ENCODE peak calls at places on chromosomes 13 and 19, in seven cellular contexts. C, Y, V, Z, S, J and I are unnamed samples.
A peak's percentile ranks its signal among the peaks of the same experiment; 100 is the strongest.

GRCh38 chr19:16380314-16380695 is 55.7 kb downstream of the KLF2 start:
- DNase-seq in C (no peak), S (no peak), Y (no peak), J (no peak), Z (no peak), V (no peak), I (no peak)

GRCh38 chr13:111926501-111927180 is 140.3 kb upstream of the SOX1 start:
- DNase-seq in C (no peak), V (no peak), S (no peak), Y (no peak), J (no peak), Z (no peak), I (no peak)

GRCh38 chr19:42287017-42287825 is 14.7 kb upstream of the PRR19 start:
- DNase-seq in Y (no peak), V (no peak), C (no peak), J (no peak), S (no peak), Z (no peak), I (no peak)

GRCh38 chr13:36862002-36862706 is 43.1 kb downstream of the RFXAP start:
- DNase-seq in J (no peak), S (no peak), Z (no peak), C (no peak), Y (no peak), V (no peak), I (no peak)

GRCh38 chr13:53822136-53822535 is 793.5 kb downstream of the OLFM4 start:
- DNase-seq in C (no peak), S (no peak), J (no peak), Y (no peak), Z (no peak), V (no peak), I (no peak)

GRCh38 chr19:11422163-11423068 is 3.3 kb upstream of the RGL3 start:
- DNase-seq in J (peak; percentile 99), S (peak; percentile 53), Y (peak; percentile 64), C (no peak), V (no peak), Z (peak; percentile 39), I (no peak)

GRCh38 chr13:99218545-99218944 is 17.9 kb downstream of the UBAC2 start:
- DNase-seq in S (no peak), J (no peak), Y (no peak), V (no peak), C (no peak), Z (no peak), I (no peak)

GRCh38 chr13:33312150-33312908 is 26.8 kb upstream of the STARD13 start:
- DNase-seq in V (no peak), Y (no peak), Z (no peak), C (peak; percentile 14), S (no peak), J (no peak), I (peak; percentile 10)

GRCh38 chr13:20566424-20566916 is 487 bp upstream of the IFT88 start:
- DNase-seq in J (no peak), Z (no peak), Y (no peak), S (no peak), V (peak; percentile 48), C (peak; percentile 76), I (no peak)

GRCh38 chr19:5889288-5889971 is 14.2 kb downstream of the NDUFA11 start:
- DNase-seq in C (no peak), Z (peak; percentile 38), Y (no peak), S (no peak), J (no peak), V (no peak), I (no peak)

GRCh38 chr19:23802290-23802689 is 43.6 kb upstream of the ZNF681 start:
- DNase-seq in V (no peak), C (no peak), Z (peak; percentile 32), J (no peak), Y (no peak), S (no peak), I (no peak)

GRCh38 chr13:110070046-110070445 is 236.9 kb downstream of the COL4A1 start:
- DNase-seq in V (no peak), Y (no peak), J (no peak), Z (no peak), S (no peak), C (no peak), I (no peak)

GRCh38 chr19:6362351-6362801 is 1.0 kb downstream of the CLPP start:
- DNase-seq in V (no peak), J (no peak), C (no peak), S (no peak), Z (no peak), Y (no peak), I (no peak)

GRCh38 chr19:50791594-50792245 is 1.5 kb downstream of the ACP4 start:
- DNase-seq in S (no peak), V (no peak), C (no peak), Z (peak; percentile 53), Y (no peak), J (no peak), I (no peak)

GRCh38 chr13:30905932-30906383 is at the start of gene MEDAG:
- DNase-seq in Z (no peak), C (no peak), Y (no peak), V (no peak), S (no peak), J (no peak), I (no peak)

GRCh38 chr13:83995930-83996329 is 113.7 kb upstream of the SLITRK1 start:
- DNase-seq in C (no peak), S (no peak), Z (no peak), V (no peak), J (no peak), Y (no peak), I (no peak)

GRCh38 chr19:6654347-6655310 is 15.3 kb downstream of the TNFSF14 start:
- DNase-seq in Z (no peak), J (no peak), V (no peak), Y (no peak), S (no peak), C (no peak), I (no peak)

GRCh38 chr19:40687525-40688016 is 2.9 kb downstream of the NUMBL start:
- DNase-seq in Y (peak; percentile 23), Z (no peak), S (peak; percentile 72), J (no peak), C (no peak), V (no peak), I (no peak)
- TF ChIP-seq SIN3A in Y (no peak), Z (no peak), S (no peak), J (no peak), C (no peak), V (no peak), I (no peak)

GRCh38 chr19:14114854-14115253 is 2.7 kb downstream of the PRKACA start:
- DNase-seq in J (peak; percentile 85), S (no peak), Z (peak; percentile 60), C (no peak), Y (no peak), V (no peak), I (no peak)
- TF ChIP-seq SIN3A in J (no peak), S (no peak), Z (no peak), C (no peak), Y (no peak), V (no peak), I (no peak)

DNA sequence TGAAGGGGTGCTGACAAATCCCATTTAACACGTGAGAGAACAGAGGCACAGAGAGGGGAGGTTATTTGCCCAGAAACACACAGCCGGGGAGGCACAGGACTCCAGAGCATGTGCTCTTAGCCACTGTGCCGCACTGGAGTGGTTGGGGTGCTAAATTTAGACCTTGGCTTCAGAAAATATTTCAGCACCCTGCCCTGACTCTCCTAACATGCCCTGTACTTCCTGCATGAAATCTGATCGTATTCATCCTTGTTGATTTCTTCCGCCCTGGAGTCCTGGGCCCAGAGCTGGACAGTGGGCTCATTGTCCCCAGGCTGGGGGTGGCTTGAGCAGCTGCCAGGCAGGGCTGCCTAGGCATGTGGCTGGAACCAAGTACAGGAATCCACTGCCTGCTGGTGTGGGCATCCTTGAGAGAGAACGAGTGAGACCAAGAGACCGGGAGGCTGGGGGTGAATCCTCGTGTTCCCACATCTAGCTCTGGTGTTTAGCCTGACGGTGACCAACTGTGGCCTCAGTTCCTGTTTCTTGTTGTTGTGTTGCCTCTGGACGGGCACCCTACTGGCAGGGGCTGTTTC is 5.3 kb downstream of the SLC27A1 start:
- DNase-seq in J (no peak), Y (no peak), V (peak; percentile 69), S (no peak), C (peak; percentile 93), Z (no peak), I (no peak)
- TF ChIP-seq SIN3A in J (no peak), Y (no peak), V (no peak), S (no peak), C (no peak), Z (peak; percentile 10), I (no peak)

GRCh38 chr13:40190656-40191100 is 475.8 kb downstream of the FOXO1 start:
- DNase-seq in C (peak; percentile 6), J (no peak), Z (peak; percentile 63), Y (no peak), S (no peak), V (no peak), I (no peak)

GRCh38 chr13:40189885-40190655 is 476.4 kb downstream of the FOXO1 start:
- DNase-seq in Y (no peak), C (no peak), Z (peak; percentile 57), V (no peak), S (no peak), J (no peak), I (no peak)

GRCh38 chr13:40192516-40193257 is 473.8 kb downstream of the FOXO1 start:
- DNase-seq in S (no peak), V (no peak), Z (no peak), Y (no peak), J (no peak), C (no peak), I (no peak)

GRCh38 chr13:40189426-40189825 is 477.0 kb downstream of the FOXO1 start:
- DNase-seq in J (no peak), S (no peak), Y (no peak), Z (no peak), V (no peak), C (no peak), I (no peak)

DNA sequence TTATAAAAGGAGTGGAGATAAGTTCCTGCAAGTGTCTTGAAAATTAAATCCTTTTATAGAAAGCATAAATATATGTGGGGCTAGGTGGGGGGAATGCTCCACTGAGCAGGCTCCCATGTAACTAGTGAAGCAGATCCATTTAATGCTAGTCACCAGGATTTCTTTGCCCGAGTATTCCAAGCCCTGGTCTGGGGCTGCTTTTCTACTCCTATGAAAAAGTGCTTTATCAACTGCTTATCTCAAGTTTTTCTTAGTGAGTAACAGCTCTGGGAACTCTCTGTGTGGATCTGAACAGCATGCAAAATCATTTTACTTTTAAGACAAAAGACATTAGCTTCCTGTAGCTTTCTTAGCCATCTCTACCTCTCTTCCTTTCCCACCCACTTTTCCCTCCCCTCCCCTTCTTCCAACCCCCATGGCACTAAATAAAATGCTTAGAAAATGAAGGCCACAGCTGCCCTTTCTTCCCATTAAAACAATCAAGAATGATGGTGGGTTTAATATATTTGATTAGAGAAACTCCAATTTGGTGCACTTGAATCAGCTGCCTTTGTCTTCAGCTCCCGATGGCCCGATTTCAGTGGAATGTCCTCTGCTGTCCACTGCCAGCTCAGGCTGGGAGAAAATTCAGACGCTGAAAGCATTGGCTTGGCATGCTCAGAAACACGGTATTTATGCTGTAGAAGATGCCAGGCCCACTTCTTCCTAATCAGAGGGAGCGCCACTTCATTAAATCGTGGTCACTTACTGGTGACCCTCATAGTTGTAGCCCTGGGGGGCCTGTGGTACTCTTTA is 475.1 kb downstream of the FOXO1 start:
- DNase-seq in Y (no peak), J (no peak), V (no peak), S (no peak), C (no peak), Z (no peak), I (no peak)
- TF ChIP-seq SIN3A in Y (no peak), J (no peak), V (no peak), S (no peak), C (no peak), Z (no peak), I (no peak)